ENCODE peak calls at places on chromosome 4, in ten cellular contexts. One of them, this sample, is unnamed.

GRCh38 chr4:6605605-6606004 is 30.6 kb downstream of the MAN2B2 start:
- DNase-seq in stimulated activated CD4-positive, alpha-beta T cell treated with anti-CD3 and anti-CD28 coated beads, Interleukin-2, amount 100 ng/mL, for 4 hours: no peak
- DNase-seq in AG04450: no peak
- DNase-seq in activated CD8-positive, alpha-beta memory T cell treated with anti-CD3 and anti-CD28 coated beads, Interleukin-2, amount 10 ng/mL, durations not matched to agents 7 days and 5 days: no peak
- DNase-seq in H7: no peak
- DNase-seq in stromal cell of bone marrow: no peak
- DNase-seq in neuronal stem cell: no peak
- DNase-seq in aorta: no peak
- DNase-seq in HEK293T: no peak
- DNase-seq in upper lobe of left lung: no peak
- DNase-seq in this sample: no peak

GRCh38 chr4:92304636-92305035 is 870 bp downstream of the GRID2 start:
- DNase-seq in stimulated activated CD4-positive, alpha-beta T cell treated with anti-CD3 and anti-CD28 coated beads, Interleukin-2, amount 100 ng/mL, for 4 hours: no peak
- DNase-seq in AG04450: no peak
- DNase-seq in activated CD8-positive, alpha-beta memory T cell treated with anti-CD3 and anti-CD28 coated beads, Interleukin-2, amount 10 ng/mL, durations not matched to agents 7 days and 5 days: no peak
- DNase-seq in H7: peak
- DNase-seq in stromal cell of bone marrow: no peak
- DNase-seq in neuronal stem cell: peak
- DNase-seq in aorta: no peak
- DNase-seq in HEK293T: peak
- DNase-seq in upper lobe of left lung: no peak
- DNase-seq in this sample: peak

GRCh38 chr4:73589261-73589847 is 30.9 kb downstream of the RASSF6 start:
- DNase-seq in stimulated activated CD4-positive, alpha-beta T cell treated with anti-CD3 and anti-CD28 coated beads, Interleukin-2, amount 100 ng/mL, for 4 hours: no peak
- DNase-seq in AG04450: peak
- DNase-seq in activated CD8-positive, alpha-beta memory T cell treated with anti-CD3 and anti-CD28 coated beads, Interleukin-2, amount 10 ng/mL, durations not matched to agents 7 days and 5 days: no peak
- DNase-seq in H7: no peak
- DNase-seq in stromal cell of bone marrow: peak
- DNase-seq in neuronal stem cell: no peak
- DNase-seq in aorta: no peak
- DNase-seq in HEK293T: peak
- DNase-seq in upper lobe of left lung: no peak
- DNase-seq in this sample: no peak

GRCh38 chr4:67275179-67275750 is 270.0 kb downstream of the CENPC start:
- DNase-seq in stimulated activated CD4-positive, alpha-beta T cell treated with anti-CD3 and anti-CD28 coated beads, Interleukin-2, amount 100 ng/mL, for 4 hours: no peak
- DNase-seq in AG04450: no peak
- DNase-seq in activated CD8-positive, alpha-beta memory T cell treated with anti-CD3 and anti-CD28 coated beads, Interleukin-2, amount 10 ng/mL, durations not matched to agents 7 days and 5 days: no peak
- DNase-seq in H7: no peak
- DNase-seq in stromal cell of bone marrow: no peak
- DNase-seq in neuronal stem cell: no peak
- DNase-seq in aorta: no peak
- DNase-seq in HEK293T: no peak
- DNase-seq in upper lobe of left lung: peak
- DNase-seq in this sample: no peak

GRCh38 chr4:163590609-163591264 is 96.2 kb downstream of the TMA16 start:
- DNase-seq in stimulated activated CD4-positive, alpha-beta T cell treated with anti-CD3 and anti-CD28 coated beads, Interleukin-2, amount 100 ng/mL, for 4 hours: no peak
- DNase-seq in AG04450: no peak
- DNase-seq in activated CD8-positive, alpha-beta memory T cell treated with anti-CD3 and anti-CD28 coated beads, Interleukin-2, amount 10 ng/mL, durations not matched to agents 7 days and 5 days: no peak
- DNase-seq in H7: no peak
- DNase-seq in stromal cell of bone marrow: no peak
- DNase-seq in neuronal stem cell: no peak
- DNase-seq in aorta: no peak
- DNase-seq in HEK293T: no peak
- DNase-seq in upper lobe of left lung: no peak
- DNase-seq in this sample: no peak

GRCh38 chr4:180455226-180455625 is 1788.0 kb upstream of the TENM3 start:
- DNase-seq in stimulated activated CD4-positive, alpha-beta T cell treated with anti-CD3 and anti-CD28 coated beads, Interleukin-2, amount 100 ng/mL, for 4 hours: no peak
- DNase-seq in AG04450: no peak
- DNase-seq in activated CD8-positive, alpha-beta memory T cell treated with anti-CD3 and anti-CD28 coated beads, Interleukin-2, amount 10 ng/mL, durations not matched to agents 7 days and 5 days: no peak
- DNase-seq in H7: no peak
- DNase-seq in stromal cell of bone marrow: no peak
- DNase-seq in neuronal stem cell: no peak
- DNase-seq in aorta: no peak
- DNase-seq in HEK293T: no peak
- DNase-seq in upper lobe of left lung: no peak
- DNase-seq in this sample: no peak

GRCh38 chr4:89681219-89681618 is 155.7 kb downstream of the SNCA start:
- DNase-seq in stimulated activated CD4-positive, alpha-beta T cell treated with anti-CD3 and anti-CD28 coated beads, Interleukin-2, amount 100 ng/mL, for 4 hours: no peak
- DNase-seq in AG04450: no peak
- DNase-seq in activated CD8-positive, alpha-beta memory T cell treated with anti-CD3 and anti-CD28 coated beads, Interleukin-2, amount 10 ng/mL, durations not matched to agents 7 days and 5 days: no peak
- DNase-seq in H7: peak
- DNase-seq in stromal cell of bone marrow: no peak
- DNase-seq in neuronal stem cell: peak
- DNase-seq in aorta: no peak
- DNase-seq in HEK293T: no peak
- DNase-seq in upper lobe of left lung: peak
- DNase-seq in this sample: peak

GRCh38 chr4:144861471-144861870 is 215.5 kb downstream of the HHIP start:
- DNase-seq in stimulated activated CD4-positive, alpha-beta T cell treated with anti-CD3 and anti-CD28 coated beads, Interleukin-2, amount 100 ng/mL, for 4 hours: no peak
- DNase-seq in AG04450: no peak
- DNase-seq in activated CD8-positive, alpha-beta memory T cell treated with anti-CD3 and anti-CD28 coated beads, Interleukin-2, amount 10 ng/mL, durations not matched to agents 7 days and 5 days: no peak
- DNase-seq in H7: no peak
- DNase-seq in stromal cell of bone marrow: no peak
- DNase-seq in neuronal stem cell: no peak
- DNase-seq in aorta: no peak
- DNase-seq in HEK293T: no peak
- DNase-seq in upper lobe of left lung: no peak
- DNase-seq in this sample: no peak

GRCh38 chr4:98566491-98567008 is 91.9 kb downstream of the TSPAN5 start:
- DNase-seq in stimulated activated CD4-positive, alpha-beta T cell treated with anti-CD3 and anti-CD28 coated beads, Interleukin-2, amount 100 ng/mL, for 4 hours: no peak
- DNase-seq in AG04450: no peak
- DNase-seq in activated CD8-positive, alpha-beta memory T cell treated with anti-CD3 and anti-CD28 coated beads, Interleukin-2, amount 10 ng/mL, durations not matched to agents 7 days and 5 days: no peak
- DNase-seq in H7: peak
- DNase-seq in stromal cell of bone marrow: no peak
- DNase-seq in neuronal stem cell: no peak
- DNase-seq in aorta: no peak
- DNase-seq in HEK293T: no peak
- DNase-seq in upper lobe of left lung: no peak
- DNase-seq in this sample: no peak

GRCh38 chr4:174248407-174248806 is 35.1 kb downstream of the FBXO8 start:
- DNase-seq in stimulated activated CD4-positive, alpha-beta T cell treated with anti-CD3 and anti-CD28 coated beads, Interleukin-2, amount 100 ng/mL, for 4 hours: no peak
- DNase-seq in AG04450: no peak
- DNase-seq in activated CD8-positive, alpha-beta memory T cell treated with anti-CD3 and anti-CD28 coated beads, Interleukin-2, amount 10 ng/mL, durations not matched to agents 7 days and 5 days: no peak
- DNase-seq in H7: no peak
- DNase-seq in stromal cell of bone marrow: no peak
- DNase-seq in neuronal stem cell: no peak
- DNase-seq in aorta: no peak
- DNase-seq in HEK293T: no peak
- DNase-seq in upper lobe of left lung: no peak
- DNase-seq in this sample: no peak

GRCh38 chr4:159639924-159640323 is 537.0 kb downstream of the RAPGEF2 start:
- DNase-seq in stimulated activated CD4-positive, alpha-beta T cell treated with anti-CD3 and anti-CD28 coated beads, Interleukin-2, amount 100 ng/mL, for 4 hours: no peak
- DNase-seq in AG04450: no peak
- DNase-seq in activated CD8-positive, alpha-beta memory T cell treated with anti-CD3 and anti-CD28 coated beads, Interleukin-2, amount 10 ng/mL, durations not matched to agents 7 days and 5 days: no peak
- DNase-seq in H7: no peak
- DNase-seq in stromal cell of bone marrow: no peak
- DNase-seq in neuronal stem cell: no peak
- DNase-seq in aorta: no peak
- DNase-seq in HEK293T: no peak
- DNase-seq in upper lobe of left lung: no peak
- DNase-seq in this sample: no peak

GRCh38 chr4:186643501-186644315 is 79.9 kb downstream of the FAT1 start:
- DNase-seq in stimulated activated CD4-positive, alpha-beta T cell treated with anti-CD3 and anti-CD28 coated beads, Interleukin-2, amount 100 ng/mL, for 4 hours: no peak
- DNase-seq in AG04450: no peak
- DNase-seq in activated CD8-positive, alpha-beta memory T cell treated with anti-CD3 and anti-CD28 coated beads, Interleukin-2, amount 10 ng/mL, durations not matched to agents 7 days and 5 days: no peak
- DNase-seq in H7: no peak
- DNase-seq in stromal cell of bone marrow: peak
- DNase-seq in neuronal stem cell: no peak
- DNase-seq in aorta: no peak
- DNase-seq in HEK293T: no peak
- DNase-seq in upper lobe of left lung: no peak
- DNase-seq in this sample: no peak

GRCh38 chr4:164177186-164177585 is 576.7 kb upstream of the SMIM31 start:
- DNase-seq in stimulated activated CD4-positive, alpha-beta T cell treated with anti-CD3 and anti-CD28 coated beads, Interleukin-2, amount 100 ng/mL, for 4 hours: no peak
- DNase-seq in AG04450: no peak
- DNase-seq in activated CD8-positive, alpha-beta memory T cell treated with anti-CD3 and anti-CD28 coated beads, Interleukin-2, amount 10 ng/mL, durations not matched to agents 7 days and 5 days: no peak
- DNase-seq in H7: no peak
- DNase-seq in stromal cell of bone marrow: no peak
- DNase-seq in neuronal stem cell: no peak
- DNase-seq in aorta: no peak
- DNase-seq in HEK293T: no peak
- DNase-seq in upper lobe of left lung: no peak
- DNase-seq in this sample: no peak

GRCh38 chr4:8050555-8051206 is 107.9 kb downstream of the ABLIM2 start:
- DNase-seq in stimulated activated CD4-positive, alpha-beta T cell treated with anti-CD3 and anti-CD28 coated beads, Interleukin-2, amount 100 ng/mL, for 4 hours: no peak
- DNase-seq in AG04450: no peak
- DNase-seq in activated CD8-positive, alpha-beta memory T cell treated with anti-CD3 and anti-CD28 coated beads, Interleukin-2, amount 10 ng/mL, durations not matched to agents 7 days and 5 days: no peak
- DNase-seq in H7: peak
- DNase-seq in stromal cell of bone marrow: peak
- DNase-seq in neuronal stem cell: no peak
- DNase-seq in aorta: peak
- DNase-seq in HEK293T: peak
- DNase-seq in upper lobe of left lung: peak
- DNase-seq in this sample: peak

GRCh38 chr4:101277661-101278060 is 69.7 kb downstream of the PPP3CA start:
- DNase-seq in stimulated activated CD4-positive, alpha-beta T cell treated with anti-CD3 and anti-CD28 coated beads, Interleukin-2, amount 100 ng/mL, for 4 hours: no peak
- DNase-seq in AG04450: peak
- DNase-seq in activated CD8-positive, alpha-beta memory T cell treated with anti-CD3 and anti-CD28 coated beads, Interleukin-2, amount 10 ng/mL, durations not matched to agents 7 days and 5 days: no peak
- DNase-seq in H7: no peak
- DNase-seq in stromal cell of bone marrow: no peak
- DNase-seq in neuronal stem cell: no peak
- DNase-seq in aorta: no peak
- DNase-seq in HEK293T: no peak
- DNase-seq in upper lobe of left lung: no peak
- DNase-seq in this sample: no peak

GRCh38 chr4:18917689-18918088 is 896.1 kb upstream of the LCORL start:
- DNase-seq in stimulated activated CD4-positive, alpha-beta T cell treated with anti-CD3 and anti-CD28 coated beads, Interleukin-2, amount 100 ng/mL, for 4 hours: no peak
- DNase-seq in AG04450: no peak
- DNase-seq in activated CD8-positive, alpha-beta memory T cell treated with anti-CD3 and anti-CD28 coated beads, Interleukin-2, amount 10 ng/mL, durations not matched to agents 7 days and 5 days: no peak
- DNase-seq in H7: no peak
- DNase-seq in stromal cell of bone marrow: no peak
- DNase-seq in neuronal stem cell: no peak
- DNase-seq in aorta: no peak
- DNase-seq in HEK293T: no peak
- DNase-seq in upper lobe of left lung: no peak
- DNase-seq in this sample: no peak

GRCh38 chr4:101155859-101156430 is 191.4 kb downstream of the PPP3CA start:
- DNase-seq in stimulated activated CD4-positive, alpha-beta T cell treated with anti-CD3 and anti-CD28 coated beads, Interleukin-2, amount 100 ng/mL, for 4 hours: no peak
- DNase-seq in AG04450: no peak
- DNase-seq in activated CD8-positive, alpha-beta memory T cell treated with anti-CD3 and anti-CD28 coated beads, Interleukin-2, amount 10 ng/mL, durations not matched to agents 7 days and 5 days: peak
- DNase-seq in H7: no peak
- DNase-seq in stromal cell of bone marrow: no peak
- DNase-seq in neuronal stem cell: no peak
- DNase-seq in aorta: no peak
- DNase-seq in HEK293T: no peak
- DNase-seq in upper lobe of left lung: no peak
- DNase-seq in this sample: no peak

GRCh38 chr4:1337376-1337831 is 9.6 kb upstream of the UVSSA start:
- DNase-seq in stimulated activated CD4-positive, alpha-beta T cell treated with anti-CD3 and anti-CD28 coated beads, Interleukin-2, amount 100 ng/mL, for 4 hours: peak
- DNase-seq in AG04450: no peak
- DNase-seq in activated CD8-positive, alpha-beta memory T cell treated with anti-CD3 and anti-CD28 coated beads, Interleukin-2, amount 10 ng/mL, durations not matched to agents 7 days and 5 days: peak
- DNase-seq in H7: no peak
- DNase-seq in stromal cell of bone marrow: no peak
- DNase-seq in neuronal stem cell: no peak
- DNase-seq in aorta: no peak
- DNase-seq in HEK293T: no peak
- DNase-seq in upper lobe of left lung: no peak
- DNase-seq in this sample: no peak

GRCh38 chr4:174245714-174246113 is 37.8 kb downstream of the FBXO8 start:
- DNase-seq in stimulated activated CD4-positive, alpha-beta T cell treated with anti-CD3 and anti-CD28 coated beads, Interleukin-2, amount 100 ng/mL, for 4 hours: no peak
- DNase-seq in AG04450: no peak
- DNase-seq in activated CD8-positive, alpha-beta memory T cell treated with anti-CD3 and anti-CD28 coated beads, Interleukin-2, amount 10 ng/mL, durations not matched to agents 7 days and 5 days: no peak
- DNase-seq in H7: no peak
- DNase-seq in stromal cell of bone marrow: no peak
- DNase-seq in neuronal stem cell: no peak
- DNase-seq in aorta: no peak
- DNase-seq in HEK293T: no peak
- DNase-seq in upper lobe of left lung: no peak
- DNase-seq in this sample: no peak

GRCh38 chr4:55865228-55865806 is 11.9 kb downstream of the EXOC1 start:
- DNase-seq in stimulated activated CD4-positive, alpha-beta T cell treated with anti-CD3 and anti-CD28 coated beads, Interleukin-2, amount 100 ng/mL, for 4 hours: no peak
- DNase-seq in AG04450: no peak
- DNase-seq in activated CD8-positive, alpha-beta memory T cell treated with anti-CD3 and anti-CD28 coated beads, Interleukin-2, amount 10 ng/mL, durations not matched to agents 7 days and 5 days: no peak
- DNase-seq in H7: no peak
- DNase-seq in stromal cell of bone marrow: peak
- DNase-seq in neuronal stem cell: no peak
- DNase-seq in aorta: no peak
- DNase-seq in HEK293T: no peak
- DNase-seq in upper lobe of left lung: no peak
- DNase-seq in this sample: no peak

GRCh38 chr4:14867847-14868246 is 134.4 kb upstream of the CPEB2 start:
- DNase-seq in stimulated activated CD4-positive, alpha-beta T cell treated with anti-CD3 and anti-CD28 coated beads, Interleukin-2, amount 100 ng/mL, for 4 hours: no peak
- DNase-seq in AG04450: no peak
- DNase-seq in activated CD8-positive, alpha-beta memory T cell treated with anti-CD3 and anti-CD28 coated beads, Interleukin-2, amount 10 ng/mL, durations not matched to agents 7 days and 5 days: no peak
- DNase-seq in H7: no peak
- DNase-seq in stromal cell of bone marrow: no peak
- DNase-seq in neuronal stem cell: peak
- DNase-seq in aorta: no peak
- DNase-seq in HEK293T: no peak
- DNase-seq in upper lobe of left lung: peak
- DNase-seq in this sample: no peak

GRCh38 chr4:4848540-4848939 is 10.9 kb upstream of the MSX1 start:
- DNase-seq in stimulated activated CD4-positive, alpha-beta T cell treated with anti-CD3 and anti-CD28 coated beads, Interleukin-2, amount 100 ng/mL, for 4 hours: no peak
- DNase-seq in AG04450: no peak
- DNase-seq in activated CD8-positive, alpha-beta memory T cell treated with anti-CD3 and anti-CD28 coated beads, Interleukin-2, amount 10 ng/mL, durations not matched to agents 7 days and 5 days: no peak
- DNase-seq in H7: no peak
- DNase-seq in stromal cell of bone marrow: no peak
- DNase-seq in neuronal stem cell: no peak
- DNase-seq in aorta: no peak
- DNase-seq in HEK293T: no peak
- DNase-seq in upper lobe of left lung: no peak
- DNase-seq in this sample: no peak

GRCh38 chr4:48681856-48682255 is 98.2 kb downstream of the FRYL start:
- DNase-seq in stimulated activated CD4-positive, alpha-beta T cell treated with anti-CD3 and anti-CD28 coated beads, Interleukin-2, amount 100 ng/mL, for 4 hours: peak
- DNase-seq in AG04450: no peak
- DNase-seq in activated CD8-positive, alpha-beta memory T cell treated with anti-CD3 and anti-CD28 coated beads, Interleukin-2, amount 10 ng/mL, durations not matched to agents 7 days and 5 days: no peak
- DNase-seq in H7: no peak
- DNase-seq in stromal cell of bone marrow: peak
- DNase-seq in neuronal stem cell: no peak
- DNase-seq in aorta: no peak
- DNase-seq in HEK293T: no peak
- DNase-seq in upper lobe of left lung: no peak
- DNase-seq in this sample: no peak

GRCh38 chr4:3041192-3042142 is 32.9 kb downstream of the HTT-AS start:
- DNase-seq in stimulated activated CD4-positive, alpha-beta T cell treated with anti-CD3 and anti-CD28 coated beads, Interleukin-2, amount 100 ng/mL, for 4 hours: no peak
- DNase-seq in AG04450: no peak
- DNase-seq in activated CD8-positive, alpha-beta memory T cell treated with anti-CD3 and anti-CD28 coated beads, Interleukin-2, amount 10 ng/mL, durations not matched to agents 7 days and 5 days: peak
- DNase-seq in H7: peak
- DNase-seq in stromal cell of bone marrow: peak
- DNase-seq in neuronal stem cell: no peak
- DNase-seq in aorta: peak
- DNase-seq in HEK293T: no peak
- DNase-seq in upper lobe of left lung: peak
- DNase-seq in this sample: peak

GRCh38 chr4:161546902-161547301 is 616.9 kb downstream of the FSTL5 start:
- DNase-seq in stimulated activated CD4-positive, alpha-beta T cell treated with anti-CD3 and anti-CD28 coated beads, Interleukin-2, amount 100 ng/mL, for 4 hours: no peak
- DNase-seq in AG04450: no peak
- DNase-seq in activated CD8-positive, alpha-beta memory T cell treated with anti-CD3 and anti-CD28 coated beads, Interleukin-2, amount 10 ng/mL, durations not matched to agents 7 days and 5 days: no peak
- DNase-seq in H7: no peak
- DNase-seq in stromal cell of bone marrow: no peak
- DNase-seq in neuronal stem cell: no peak
- DNase-seq in aorta: no peak
- DNase-seq in HEK293T: no peak
- DNase-seq in upper lobe of left lung: no peak
- DNase-seq in this sample: no peak

GRCh38 chr4:123649644-123650356 is 253.2 kb downstream of the SPRY1 start:
- DNase-seq in stimulated activated CD4-positive, alpha-beta T cell treated with anti-CD3 and anti-CD28 coated beads, Interleukin-2, amount 100 ng/mL, for 4 hours: no peak
- DNase-seq in AG04450: peak
- DNase-seq in activated CD8-positive, alpha-beta memory T cell treated with anti-CD3 and anti-CD28 coated beads, Interleukin-2, amount 10 ng/mL, durations not matched to agents 7 days and 5 days: no peak
- DNase-seq in H7: peak
- DNase-seq in stromal cell of bone marrow: peak
- DNase-seq in neuronal stem cell: no peak
- DNase-seq in aorta: no peak
- DNase-seq in HEK293T: peak
- DNase-seq in upper lobe of left lung: no peak
- DNase-seq in this sample: peak

GRCh38 chr4:27397886-27398285 is 537.2 kb downstream of the STIM2 start:
- DNase-seq in stimulated activated CD4-positive, alpha-beta T cell treated with anti-CD3 and anti-CD28 coated beads, Interleukin-2, amount 100 ng/mL, for 4 hours: no peak
- DNase-seq in AG04450: no peak
- DNase-seq in activated CD8-positive, alpha-beta memory T cell treated with anti-CD3 and anti-CD28 coated beads, Interleukin-2, amount 10 ng/mL, durations not matched to agents 7 days and 5 days: no peak
- DNase-seq in H7: no peak
- DNase-seq in stromal cell of bone marrow: peak
- DNase-seq in neuronal stem cell: no peak
- DNase-seq in aorta: no peak
- DNase-seq in HEK293T: no peak
- DNase-seq in upper lobe of left lung: no peak
- DNase-seq in this sample: no peak

GRCh38 chr4:22754091-22754490 is 61.4 kb downstream of the GBA3 start:
- DNase-seq in stimulated activated CD4-positive, alpha-beta T cell treated with anti-CD3 and anti-CD28 coated beads, Interleukin-2, amount 100 ng/mL, for 4 hours: no peak
- DNase-seq in AG04450: no peak
- DNase-seq in activated CD8-positive, alpha-beta memory T cell treated with anti-CD3 and anti-CD28 coated beads, Interleukin-2, amount 10 ng/mL, durations not matched to agents 7 days and 5 days: no peak
- DNase-seq in H7: no peak
- DNase-seq in stromal cell of bone marrow: no peak
- DNase-seq in neuronal stem cell: no peak
- DNase-seq in aorta: no peak
- DNase-seq in HEK293T: no peak
- DNase-seq in upper lobe of left lung: no peak
- DNase-seq in this sample: no peak

This sample was measured in H9.